ENCODE peak calls at places on chromosomes 13 and 19, in four cellular contexts. D is GM23248, T is naive B cell, A is GM23338. R is an unnamed sample.

GRCh38 chr19:1865172-1866010 is 2.0 kb upstream of the KLF16 start:
- DNase-seq in D (no peak), T (no peak), A (no peak), R (no peak)

GRCh38 chr19:35977446-35978222 is 17.4 kb upstream of the SDHAF1 start:
- DNase-seq in D (peak; percentile 6), T (no peak), A (peak; percentile 95), R (no peak)

GRCh38 chr13:45809810-45810394 is 41.7 kb downstream of the SIAH3 start:
- DNase-seq in D (no peak), T (no peak), A (no peak), R (no peak)

GRCh38 chr19:5996102-5996501 is 18.2 kb upstream of the RANBP3 start:
- DNase-seq in A (no peak), D (no peak), T (no peak), R (no peak)

GRCh38 chr13:25095862-25096453 is at the start of gene PABPC3:
- DNase-seq in A (peak; percentile 29), D (no peak), T (no peak), R (no peak)

GRCh38 chr19:1811472-1811894 is 593 bp downstream of the ATP8B3 start:
- DNase-seq in T (no peak), A (no peak), D (peak; percentile 86), R (peak; percentile 58)

GRCh38 chr19:4620675-4621074 is 18.6 kb upstream of the TNFAIP8L1 start:
- DNase-seq in D (peak; percentile 49), A (no peak), T (no peak), R (no peak)

GRCh38 chr19:4012092-4012974 is 4.8 kb downstream of the PIAS4 start:
- DNase-seq in A (no peak), D (no peak), T (no peak), R (no peak)

GRCh38 chr19:41646589-41647204 is 19.8 kb upstream of the CEACAM4 start:
- DNase-seq in T (no peak), A (peak; percentile 78), D (peak; percentile 41), R (peak; percentile 24)

GRCh38 chr19:6222884-6223283 is 56.9 kb downstream of the MLLT1 start:
- DNase-seq in D (peak; percentile 20), T (no peak), A (no peak), R (peak; percentile 61)

GRCh38 chr19:45955905-45956608 is 17.6 kb downstream of the NOVA2 start:
- DNase-seq in T (no peak), D (no peak), A (no peak), R (peak; percentile 99)

GRCh38 chr19:1734328-1734966 is 18.9 kb upstream of the ONECUT3 start:
- DNase-seq in A (no peak), D (no peak), T (no peak), R (no peak)

GRCh38 chr13:102771298-102772041 is 2.1 kb downstream of the TEX30 start:
- DNase-seq in A (no peak), D (no peak), T (no peak), R (no peak)

GRCh38 chr19:51687791-51688664 is 5.1 kb upstream of the SPACA6 start:
- DNase-seq in T (no peak), D (peak; percentile 86), A (peak; percentile 83), R (peak; percentile 51)

GRCh38 chr19:34808566-34808965 is 35.6 kb upstream of the ZNF599 start:
- DNase-seq in T (no peak), A (no peak), D (peak; percentile 73), R (peak; percentile 39)

GRCh38 chr19:1170938-1171754 is 2.9 kb downstream of the SBNO2 start:
- DNase-seq in A (no peak), T (no peak), D (peak; percentile 33), R (no peak)

GRCh38 chr13:106156468-106156867 is 379.0 kb downstream of the EFNB2 start:
- DNase-seq in T (no peak), D (peak; percentile 96), A (no peak), R (peak; percentile 66)

GRCh38 chr19:12642506-12642905 is 24.0 kb downstream of the MAN2B1 start:
- DNase-seq in D (no peak), T (no peak), A (no peak), R (no peak)

GRCh38 chr13:92513672-92514071 is 712.9 kb upstream of the GPC6 start:
- DNase-seq in A (no peak), D (no peak), T (no peak), R (no peak)

GRCh38 chr13:29923554-29924481 is 73.4 kb upstream of the UBL3 start:
- DNase-seq in A (peak; percentile 87), D (peak; percentile 99), T (peak; percentile 42), R (peak; percentile 89)

GRCh38 chr13:110443633-110444225 is 117.8 kb downstream of the RAB20 start:
- DNase-seq in D (no peak), A (no peak), T (no peak), R (no peak)

GRCh38 chr13:80955487-80955886 is 614.6 kb upstream of the SPRY2 start:
- DNase-seq in D (no peak), A (no peak), T (no peak), R (peak; percentile 81)

GRCh38 chr19:35005256-35005977 is 5.3 kb downstream of the GRAMD1A start:
- DNase-seq in T (no peak), A (no peak), D (no peak), R (no peak)

GRCh38 chr13:98460519-98460918 is 116.4 kb downstream of the STK24 start:
- DNase-seq in D (no peak), A (no peak), T (no peak), R (no peak)

GRCh38 chr19:53892981-53893325 is 11.0 kb downstream of the PRKCG start:
- DNase-seq in T (no peak), D (no peak), A (peak; percentile 87), R (no peak)

R was measured in dermis blood vessel endothelial cell.